ENCODE peak calls at places on chromosomes 11 and 22, in four cellular contexts. P is IMR-90, G is neuronal stem cell, T is trophoblast cell. H is an unnamed sample.
A peak's percentile ranks its signal among the peaks of the same experiment; 100 is the strongest.

GRCh38 chr11:76243157-76243556 is 36.9 kb upstream of the WNT11 start:
- DNase-seq in P (no peak), T (no peak), G (no peak), H (no peak)

GRCh38 chr11:120649316-120649715 is 137.8 kb downstream of the GRIK4 start:
- DNase-seq in P (no peak), G (no peak), T (no peak), H (no peak)

GRCh38 chr22:22713416-22713815 is 69.0 kb downstream of the GGTLC2 start:
- DNase-seq in G (no peak), P (no peak), T (no peak), H (no peak)

GRCh38 chr11:2767751-2768150 is 68.0 kb upstream of the KCNQ1OT1 start:
- DNase-seq in P (no peak), T (no peak), G (no peak), H (no peak)

GRCh38 chr11:127412722-127413121 is 412.2 kb upstream of the KIRREL3 start:
- DNase-seq in T (no peak), G (no peak), P (no peak), H (no peak)

GRCh38 chr11:18987454-18988231 is 48.4 kb upstream of the MRGPRX1 start:
- DNase-seq in P (peak; percentile 43), T (peak; percentile 24), G (no peak), H (no peak)

GRCh38 chr22:25363474-25363873 is 144.0 kb downstream of the CRYBB2 start:
- DNase-seq in T (no peak), G (no peak), P (no peak), H (no peak)

GRCh38 chr11:43561832-43562231 is 118.7 kb upstream of the HSD17B12 start:
- DNase-seq in G (no peak), P (no peak), T (no peak), H (no peak)

GRCh38 chr11:113705871-113706654 is at the start of gene TMPRSS5:
- DNase-seq in T (no peak), P (no peak), G (peak; percentile 32), H (no peak)

GRCh38 chr22:38346506-38346905 is 29.3 kb upstream of the CSNK1E start:
- DNase-seq in P (no peak), T (no peak), G (no peak), H (no peak)

GRCh38 chr11:102070766-102071165 is 23.5 kb downstream of the CFAP300 start:
- DNase-seq in P (no peak), G (no peak), T (no peak), H (no peak)

GRCh38 chr22:36409067-36409466 is 21.3 kb upstream of the MYH9 start:
- DNase-seq in T (no peak), G (no peak), P (no peak), H (no peak)

GRCh38 chr11:120239713-120240640 is at the start of gene POU2F3:
- DNase-seq in T (no peak), G (no peak), P (no peak), H (peak; percentile 79)

GRCh38 chr11:117840881-117841581 is 16.5 kb upstream of the FXYD2 start:
- DNase-seq in G (no peak), P (no peak), T (no peak), H (peak; percentile 26)

GRCh38 chr22:21909871-21910270 is 42.4 kb upstream of the MAPK1 start:
- DNase-seq in T (no peak), G (no peak), P (no peak), H (no peak)

GRCh38 chr11:35523351-35523768 is 2.1 kb downstream of the PAMR1 start:
- DNase-seq in P (peak; percentile 62), T (no peak), G (no peak), H (no peak)

GRCh38 chr11:60830478-60831142 is 11.3 kb upstream of the CCDC86 start:
- DNase-seq in T (no peak), G (no peak), P (no peak), H (no peak)

GRCh38 chr11:36086366-36086765 is 142.5 kb downstream of the LDLRAD3 start:
- DNase-seq in G (no peak), T (no peak), P (no peak), H (no peak)

GRCh38 chr22:42443240-42444059 is 11.2 kb upstream of the NFAM1 start:
- DNase-seq in P (no peak), G (no peak), T (no peak), H (no peak)

GRCh38 chr22:29623553-29624169 is 20.2 kb downstream of the NF2 start:
- DNase-seq in G (no peak), P (no peak), T (no peak), H (no peak)
- H3K23ac ChIP-seq in G (no peak overlapping the region), P (peak overlapping the region; percentile 97), T (no peak overlapping the region), H (no peak overlapping the region)

DNA sequence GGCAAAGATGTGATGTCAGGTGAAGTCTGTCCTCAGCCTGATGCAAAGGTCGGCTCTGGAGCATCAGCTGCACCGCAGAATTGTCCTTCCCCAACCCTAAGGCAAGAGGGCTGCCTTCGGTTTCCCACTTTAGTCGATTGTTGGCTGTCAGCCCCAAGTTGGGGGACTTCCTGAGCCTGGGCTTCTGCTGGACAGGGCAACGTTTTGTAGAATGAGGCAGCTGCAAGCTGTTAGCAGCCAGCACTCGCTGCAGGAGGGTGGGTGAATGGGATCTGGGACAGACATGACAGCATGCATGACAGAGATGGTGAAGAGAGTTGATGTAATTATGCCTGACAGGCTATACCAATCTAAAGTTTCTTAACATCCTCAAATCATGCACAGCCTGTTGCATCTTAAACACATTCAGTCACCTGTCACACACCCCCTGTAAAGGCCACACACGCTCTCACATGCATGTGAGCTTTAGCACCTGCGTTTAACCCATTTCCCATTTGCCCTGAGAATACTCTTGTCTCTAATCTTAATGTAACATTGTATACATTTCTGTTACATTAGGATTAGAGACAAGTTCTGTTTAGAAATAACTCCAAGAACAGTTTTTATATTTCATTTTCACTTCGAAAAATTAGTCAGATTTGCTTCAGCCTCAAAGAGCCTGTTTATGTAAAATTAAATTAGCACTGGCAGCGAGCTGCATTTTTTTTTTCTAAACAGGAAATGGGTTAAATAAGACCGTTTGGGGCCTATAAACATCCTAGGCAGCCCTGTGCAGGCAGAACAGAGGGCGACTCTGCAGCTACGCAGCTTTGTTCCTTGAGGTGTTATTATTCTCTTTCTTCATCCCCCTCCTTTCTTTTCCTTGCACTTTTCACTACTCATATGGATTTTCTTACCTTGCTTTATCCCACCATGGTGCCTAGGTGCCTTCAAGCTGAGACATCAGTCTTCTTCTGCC is 49.0 kb downstream of the CWC15 start:
- DNase-seq in G (no peak), P (peak; percentile 35), T (no peak), H (no peak)
- H2BK120ac ChIP-seq in G (no peak overlapping the region), P (peak overlapping the region; percentile 85), T (peak overlapping the region; percentile 49), H (no peak overlapping the region)

DNA sequence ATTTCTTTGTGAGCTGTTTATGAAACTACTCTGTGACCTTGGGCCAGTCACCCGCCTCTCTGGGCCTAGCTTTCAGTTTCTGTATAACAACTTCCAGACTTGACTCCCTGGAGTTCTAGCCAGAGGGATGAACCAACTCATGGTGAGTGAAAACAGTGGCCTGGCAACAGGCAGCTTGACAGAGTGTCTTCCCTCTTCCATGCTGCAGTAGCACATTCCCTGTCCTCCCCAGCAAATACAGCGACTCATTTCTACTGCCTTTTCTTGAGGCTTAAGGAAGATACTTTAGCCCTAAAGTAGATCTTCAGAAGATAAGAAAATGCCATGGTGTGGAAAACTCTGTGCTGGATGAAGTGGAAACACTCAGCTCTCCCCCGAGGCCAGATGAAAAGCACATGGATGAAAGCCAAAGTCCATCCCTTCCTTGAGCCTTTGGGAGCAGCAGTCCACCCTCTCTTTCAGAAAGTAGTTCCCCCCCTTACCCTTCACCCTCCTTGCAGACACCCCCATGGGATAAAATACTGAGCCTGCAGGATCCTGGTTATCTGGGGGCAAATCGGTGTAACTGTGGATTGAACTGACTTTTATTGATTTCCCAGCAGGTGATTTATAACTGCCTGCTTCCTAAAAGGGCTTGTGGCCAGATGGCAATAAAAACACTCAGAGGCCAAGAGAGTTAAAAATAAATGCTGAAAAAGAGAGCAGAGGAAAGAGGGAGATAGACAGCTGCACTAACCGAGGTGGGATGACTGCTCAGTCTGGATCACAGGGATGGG is 24.1 kb downstream of the IRAG1 start:
- DNase-seq in P (peak; percentile 76), G (no peak), T (no peak), H (no peak)
- H3K23ac ChIP-seq in P (peak overlapping the region; percentile 84), G (no peak overlapping the region), T (no peak overlapping the region), H (no peak overlapping the region)

GRCh38 chr11:9313648-9314290 is 624 bp downstream of the TMEM41B start:
- DNase-seq in T (no peak), G (no peak), P (peak; percentile 8), H (no peak)
- H2BK120ac ChIP-seq in T (peak overlapping the region; percentile 95), G (peak overlapping the region; percentile 82), P (peak overlapping the region; percentile 8), H (no peak overlapping the region)

DNA sequence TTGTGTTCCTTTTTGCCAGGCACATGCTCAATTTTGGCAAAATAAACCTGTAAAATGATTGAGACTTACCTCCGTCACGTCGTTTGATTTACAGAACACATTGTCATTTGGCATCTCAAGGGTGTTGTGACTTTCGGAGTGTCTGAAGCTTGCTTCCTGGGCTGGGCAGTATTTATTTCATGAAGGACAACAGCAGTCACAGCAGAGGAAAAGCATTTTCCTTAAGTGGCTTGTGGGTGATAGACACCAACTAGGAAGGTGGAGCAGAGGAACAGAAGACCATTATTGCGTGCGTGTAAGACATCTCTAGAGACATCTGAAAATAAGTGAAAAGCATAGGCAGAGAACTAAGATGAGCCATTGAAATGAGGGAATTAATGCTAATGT is 80.2 kb downstream of the SLC36A4 start:
- DNase-seq in T (no peak), G (no peak), P (no peak), H (no peak)
- H3K23ac ChIP-seq in T (no peak overlapping the region), G (no peak overlapping the region), P (peak overlapping the region; percentile 11), H (no peak overlapping the region)